ENCODE peak calls at places on chromosome 3, in eight cellular contexts. E, M, O, Y, S, A, P and T are unnamed samples.

GRCh38 chr3:142844339-142844977 is 44.4 kb downstream of the PCOLCE2 start:
- DNase-seq in M (no peak), A (no peak), P (no peak), Y (peak; percentile 51), S (peak; percentile 36), O (peak; percentile 78), E (no peak), T (peak; percentile 15)

GRCh38 chr3:86990171-86990733 is 697 bp downstream of the VGLL3 start:
- DNase-seq in E (no peak), A (no peak), S (no peak), M (no peak), O (peak; percentile 72), P (peak; percentile 73), Y (no peak), T (no peak)

GRCh38 chr3:159260049-159260662 is 458.3 kb downstream of the MFSD1 start:
- DNase-seq in A (peak; percentile 58), P (peak; percentile 31), M (peak; percentile 50), O (peak; percentile 88), E (no peak), Y (peak; percentile 73), S (peak; percentile 63), T (peak; percentile 84)

GRCh38 chr3:7734456-7734855 is 767.2 kb upstream of the LMCD1 start:
- DNase-seq in A (no peak), S (no peak), E (no peak), P (no peak), M (no peak), O (no peak), Y (no peak), T (no peak)

GRCh38 chr3:64741344-64741743 is 53.5 kb upstream of the ADAMTS9 start:
- DNase-seq in O (peak; percentile 26), M (no peak), S (no peak), Y (peak; percentile 74), E (no peak), P (no peak), A (no peak), T (peak; percentile 93)

GRCh38 chr3:160140756-160141155 is 84.5 kb upstream of the C3orf80 start:
- DNase-seq in P (no peak), S (no peak), A (no peak), E (no peak), M (no peak), O (no peak), Y (no peak), T (no peak)

GRCh38 chr3:111851511-111851954 is 7.5 kb upstream of the PHLDB2 start:
- DNase-seq in A (no peak), S (no peak), O (peak; percentile 88), M (no peak), E (no peak), Y (peak; percentile 61), P (no peak), T (peak; percentile 87)

GRCh38 chr3:88195951-88196434 is 46.2 kb downstream of the C3orf38 start:
- DNase-seq in M (no peak), O (peak; percentile 19), A (no peak), P (no peak), E (no peak), Y (peak; percentile 42), S (no peak), T (no peak)

GRCh38 chr3:52325686-52326085 is 9.6 kb downstream of the DNAH1 start:
- DNase-seq in Y (no peak), O (no peak), S (no peak), M (no peak), P (no peak), A (no peak), E (no peak), T (no peak)

GRCh38 chr3:177606891-177607290 is 409.6 kb upstream of the TBL1XR1 start:
- DNase-seq in S (no peak), E (no peak), O (no peak), P (no peak), A (no peak), M (no peak), Y (no peak), T (no peak)

GRCh38 chr3:38655708-38656300 is 6.3 kb upstream of the SCN5A start:
- DNase-seq in S (peak; percentile 51), P (peak; percentile 64), M (no peak), E (peak; percentile 14), A (no peak), Y (peak; percentile 46), O (peak; percentile 51), T (peak; percentile 54)

GRCh38 chr3:156680243-156680930 is 6.0 kb downstream of the TIPARP start:
- DNase-seq in S (no peak), A (no peak), M (no peak), E (no peak), P (no peak), Y (no peak), O (no peak), T (no peak)

GRCh38 chr3:18446067-18446793 is 21.1 kb upstream of the SATB1 start:
- DNase-seq in Y (no peak), P (no peak), M (no peak), A (peak; percentile 24), E (peak; percentile 23), S (no peak), O (no peak), T (peak; percentile 2)

GRCh38 chr3:16668776-16669545 is 63.7 kb upstream of the DAZL start:
- DNase-seq in M (no peak), E (no peak), O (no peak), P (no peak), S (no peak), Y (no peak), A (no peak), T (no peak)

GRCh38 chr3:132554437-132554836 is 42.6 kb upstream of the ACKR4 start:
- DNase-seq in S (no peak), M (no peak), E (no peak), A (no peak), Y (peak; percentile 62), O (no peak), P (no peak), T (no peak)

GRCh38 chr3:104145164-104145563 is 1221.5 kb upstream of the ALCAM start:
- DNase-seq in P (no peak), O (no peak), A (no peak), M (no peak), S (no peak), Y (no peak), E (no peak), T (no peak)

GRCh38 chr3:33544126-33544525 is 103.9 kb upstream of the UBP1 start:
- DNase-seq in P (no peak), A (no peak), E (no peak), Y (no peak), M (no peak), S (no peak), O (peak; percentile 67), T (no peak)

GRCh38 chr3:32443471-32443870 is 51.8 kb downstream of the CMTM7 start:
- DNase-seq in E (no peak), M (no peak), A (no peak), S (no peak), Y (peak; percentile 39), O (peak; percentile 86), P (no peak), T (peak; percentile 89)
- H3K4me1 ChIP-seq in E (peaks cover 34% of the 10 kb centered on the region), M (no peaks in the 10 kb centered on the region), A (no peaks in the 10 kb centered on the region), S (peaks cover 46% of the 10 kb centered on the region), Y (no peaks in the 10 kb centered on the region), O (peaks cover 25% of the 10 kb centered on the region), P (no peaks in the 10 kb centered on the region), T (peaks cover 9% of the 10 kb centered on the region)

GRCh38 chr3:59212128-59212764 is 162.4 kb upstream of the CFAP20DC start:
- DNase-seq in P (no peak), O (peak; percentile 72), M (no peak), E (peak; percentile 11), S (peak; percentile 40), Y (peak; percentile 55), A (peak; percentile 23), T (peak; percentile 61)
- H3K27ac ChIP-seq in P (no peak overlapping the region), O (no peak overlapping the region), M (no peak overlapping the region), E (no peak overlapping the region), S (no peak overlapping the region), Y (no peak overlapping the region), A (no peak overlapping the region), T (no peak overlapping the region)

DNA sequence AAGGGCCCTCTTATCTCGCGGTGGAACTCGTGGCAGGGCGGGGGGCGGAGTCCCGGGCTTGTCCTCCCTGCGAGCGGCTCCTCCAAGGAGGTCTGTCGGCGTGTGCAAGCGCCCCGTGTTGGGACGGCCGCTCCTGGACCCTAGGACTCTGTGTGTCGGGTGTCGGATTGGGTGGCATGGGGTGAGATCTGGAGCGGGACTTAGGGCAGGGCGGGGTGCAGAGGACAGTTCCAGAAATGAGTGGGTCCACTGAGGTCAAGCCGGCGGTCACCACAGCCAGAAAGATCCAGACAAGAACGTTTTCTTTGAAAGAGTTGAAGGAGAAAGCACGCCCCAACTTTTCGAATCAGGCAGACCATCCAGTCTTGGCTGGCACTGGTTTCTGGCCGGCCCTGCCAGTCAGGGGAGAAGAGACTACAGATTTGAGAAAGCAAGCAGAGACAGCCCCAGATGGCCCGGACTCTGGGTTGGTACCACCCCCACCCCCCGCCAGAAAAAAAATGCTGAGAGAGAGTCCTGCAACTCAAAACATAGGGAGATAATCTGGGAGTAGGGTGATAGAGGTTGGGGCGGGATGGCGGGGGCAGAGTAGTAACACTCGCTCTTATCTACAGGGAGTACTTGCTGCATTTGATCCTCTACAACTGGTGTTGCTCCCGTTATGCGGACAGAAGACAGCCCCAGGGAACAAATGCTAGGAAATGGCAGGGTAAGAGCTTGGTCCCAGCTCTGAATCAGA is 829 bp upstream of the CISH start:
- DNase-seq in Y (no peak), S (no peak), E (no peak), M (no peak), A (no peak), P (no peak), O (no peak), T (peak; percentile 19)
- H3K4me1 ChIP-seq in Y (peaks cover 9% of the 10 kb centered on the region), S (peaks cover 7% of the 10 kb centered on the region), E (peaks cover 48% of the 10 kb centered on the region), M (peaks cover 33% of the 10 kb centered on the region), A (peaks cover 18% of the 10 kb centered on the region), P (no peaks in the 10 kb centered on the region), O (no peaks in the 10 kb centered on the region), T (peaks cover 17% of the 10 kb centered on the region)

DNA sequence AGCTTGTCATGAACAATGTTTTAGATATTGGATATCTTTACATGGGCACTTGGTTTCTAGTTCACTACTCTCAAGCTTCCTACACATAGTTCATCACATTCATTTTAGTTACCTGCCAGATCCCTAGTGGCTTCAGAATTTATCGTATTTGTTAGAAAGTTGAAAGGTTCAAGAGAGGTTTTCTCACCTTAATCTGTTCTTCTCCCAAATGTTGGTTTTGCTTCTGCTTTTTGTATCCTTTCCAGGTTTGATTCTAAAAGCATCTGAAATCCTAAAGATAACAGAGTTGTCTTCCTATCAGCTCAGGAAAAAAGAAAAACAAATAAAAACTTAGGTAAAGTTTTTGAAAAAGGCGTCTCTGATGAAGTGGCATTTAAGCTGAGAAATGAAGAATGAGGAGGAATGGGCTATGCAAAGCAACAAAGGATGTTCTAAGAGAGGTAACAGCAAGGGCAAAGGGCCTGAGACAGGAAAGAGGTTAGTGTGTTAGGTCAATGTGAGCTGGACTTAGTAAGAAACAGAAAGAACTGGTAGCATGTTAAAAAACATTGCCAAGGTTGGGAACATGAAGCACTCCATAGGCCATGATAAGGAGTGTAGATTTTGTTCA is 104.7 kb upstream of the CMC1 start:
- DNase-seq in O (no peak), E (no peak), A (no peak), S (no peak), M (no peak), P (no peak), Y (no peak), T (no peak)
- H3K27ac ChIP-seq in O (no peak overlapping the region), E (no peak overlapping the region), A (no peak overlapping the region), S (no peak overlapping the region), M (no peak overlapping the region), P (no peak overlapping the region), Y (no peak overlapping the region), T (no peak overlapping the region)